ENCODE peak calls at places on chromosomes 2 and 18, in five cellular contexts. U, D, E, H and J are unnamed samples.

GRCh38 chr2:29660216-29660615 is 261.2 kb downstream of the ALK start:
- DNase-seq in E (no peak), U (no peak), H (no peak), D (no peak), J (no peak)

GRCh38 chr2:35035883-35036282 is 1319.7 kb upstream of the CRIM1 start:
- DNase-seq in U (no peak), E (no peak), H (no peak), D (no peak), J (no peak)

GRCh38 chr2:48819206-48819605 is 63.7 kb upstream of the LHCGR start:
- DNase-seq in H (no peak), U (no peak), D (no peak), E (no peak), J (no peak)

GRCh38 chr2:191190861-191191552 is 40.2 kb upstream of the STAT4 start:
- DNase-seq in H (no peak), D (no peak), E (no peak), U (no peak), J (no peak)

GRCh38 chr2:134706587-134707329 is 12.0 kb downstream of the TMEM163 start:
- DNase-seq in U (no peak), D (no peak), H (peak; percentile 53), E (no peak), J (peak; percentile 83)

GRCh38 chr2:174025271-174026121 is 60.3 kb upstream of the SP3 start:
- DNase-seq in E (no peak), U (no peak), H (peak; percentile 41), D (no peak), J (no peak)

GRCh38 chr18:41881285-41881684 is 73.7 kb upstream of the PIK3C3 start:
- DNase-seq in H (peak; percentile 84), E (no peak), D (no peak), U (no peak), J (no peak)

GRCh38 chr18:75504469-75504868 is 77.0 kb upstream of the SMIM21 start:
- DNase-seq in H (no peak), D (no peak), U (no peak), E (no peak), J (no peak)

GRCh38 chr2:132416080-132416911 is at the start of gene GPR39:
- DNase-seq in E (no peak), H (peak; percentile 99), U (no peak), D (peak; percentile 86), J (peak; percentile 45)

GRCh38 chr2:20624884-20625485 is 25.9 kb downstream of the HS1BP3 start:
- DNase-seq in D (no peak), E (no peak), U (no peak), H (no peak), J (no peak)

GRCh38 chr2:188306271-188306670 is 14.6 kb downstream of the GULP1 start:
- DNase-seq in E (no peak), D (no peak), U (no peak), H (no peak), J (no peak)

GRCh38 chr2:109612991-109613921 is 510 bp downstream of the SEPTIN10 start:
- DNase-seq in D (no peak), E (no peak), H (peak; percentile 66), U (peak; percentile 7), J (peak; percentile 58)

GRCh38 chr2:110114007-110114591 is 1.5 kb downstream of the MALL start:
- DNase-seq in E (no peak), D (no peak), U (no peak), H (no peak), J (no peak)

GRCh38 chr2:66364495-66364992 is 70.4 kb upstream of the MEIS1 start:
- DNase-seq in U (no peak), H (peak; percentile 69), D (no peak), E (no peak), J (no peak)

GRCh38 chr2:167750675-167751074 is 496.7 kb downstream of the STK39 start:
- DNase-seq in U (no peak), H (no peak), D (no peak), E (no peak), J (no peak)

GRCh38 chr2:230788554-230789175 is 76.0 kb downstream of the CAB39 start:
- DNase-seq in U (no peak), E (no peak), D (no peak), H (no peak), J (no peak)

GRCh38 chr2:9782197-9782719 is 61.0 kb upstream of the TAF1B start:
- DNase-seq in D (no peak), U (peak; percentile 66), H (no peak), E (peak; percentile 63), J (no peak)

GRCh38 chr2:219405451-219405850 is 12.7 kb upstream of the DES start:
- DNase-seq in D (no peak), H (no peak), U (no peak), E (no peak), J (no peak)

GRCh38 chr2:122028371-122029102 is 273.1 kb downstream of the TSN start:
- DNase-seq in D (no peak), E (no peak), U (no peak), H (peak; percentile 86), J (no peak)

GRCh38 chr2:119649364-119649917 is 29.6 kb upstream of the TMEM177 start:
- DNase-seq in H (peak; percentile 24), U (no peak), D (no peak), E (no peak), J (no peak)

GRCh38 chr2:206696910-206697309 is 21.3 kb downstream of the DYTN start:
- DNase-seq in E (no peak), D (no peak), U (no peak), H (no peak), J (no peak)

GRCh38 chr18:61085751-61086150 is 247.5 kb upstream of the CDH20 start:
- DNase-seq in H (no peak), D (no peak), U (no peak), E (no peak), J (no peak)

GRCh38 chr2:27442282-27442980 is at the start of gene KRTCAP3:
- DNase-seq in E (peak; percentile 18), U (peak; percentile 36), H (no peak), D (peak; percentile 73), J (peak; percentile 52)

GRCh38 chr18:51716277-51716676 is 518.8 kb upstream of the MEX3C start:
- DNase-seq in U (no peak), D (no peak), E (no peak), H (no peak), J (no peak)

GRCh38 chr2:69053416-69053965 is 40.5 kb downstream of the ANTXR1 start:
- DNase-seq in H (no peak), E (no peak), U (no peak), D (no peak), J (no peak)

GRCh38 chr2:230418341-230419016 is 2.5 kb downstream of the SP100 start:
- DNase-seq in E (no peak), U (no peak), D (no peak), H (peak; percentile 77), J (no peak)

GRCh38 chr2:162317910-162318279 is 589 bp downstream of the IFIH1 start:
- DNase-seq in U (peak; percentile 28), E (no peak), D (no peak), H (peak; percentile 41), J (peak; percentile 9)

GRCh38 chr18:79881695-79882094 is 69.8 kb downstream of the SLC66A2 start:
- DNase-seq in E (no peak), U (no peak), D (no peak), H (no peak), J (no peak)

GRCh38 chr18:7784171-7784570 is 217.1 kb downstream of the PTPRM start:
- DNase-seq in D (no peak), U (no peak), H (no peak), E (no peak), J (no peak)